ENCODE peak calls at places on chromosomes 4 and X, in seven cellular contexts. H is NB4; R is CD4-positive, CD25-positive, alpha-beta regulatory T cell; A is NCI-H2029 treated with DMSO at 0.1 percent for 48 hours; X is COR-L47; Y is right lobe of liver; V is activated CD4-positive, alpha-beta T cell treated with anti-CD3 and anti-CD28 coated beads, Interleukin-2, amount 50 U/mL, for 1 hour. B is an unnamed sample.

GRCh38 chrX:40166582-40166981 is 68.8 kb upstream of the BCOR start:
- DNase-seq in H (peak; percentile 65), R (no peak), A (no peak), X (no peak), Y (no peak), V (no peak), B (no peak)

GRCh38 chr4:153641532-153641931 is 42.5 kb upstream of the TLR2 start:
- DNase-seq in H (no peak), R (no peak), A (no peak), X (no peak), Y (no peak), V (no peak), B (no peak)

GRCh38 chr4:188941524-188942109 is 802.4 kb downstream of the TRIML1 start:
- DNase-seq in H (no peak), R (no peak), A (no peak), X (no peak), Y (no peak), V (no peak), B (no peak)

GRCh38 chr4:87304659-87305277 is 17.9 kb downstream of the HSD17B13 start:
- DNase-seq in H (no peak), R (no peak), A (no peak), X (no peak), Y (no peak), V (no peak), B (no peak)

GRCh38 chr4:146370841-146371240 is 150.9 kb downstream of the SLC10A7 start:
- DNase-seq in H (no peak), R (no peak), A (no peak), X (no peak), Y (no peak), V (no peak), B (no peak)

GRCh38 chr4:83212041-83212851 is 72.4 kb downstream of the COQ2 start:
- DNase-seq in H (no peak), R (peak; percentile 32), A (peak; percentile 48), X (peak; percentile 86), Y (no peak), V (peak; percentile 42), B (peak; percentile 89)

GRCh38 chrX:57821703-57822375 is 88.4 kb downstream of the ZXDA start:
- DNase-seq in H (peak; percentile 67), R (peak; percentile 13), A (peak; percentile 39), X (peak; percentile 10), Y (no peak), V (peak; percentile 2), B (peak; percentile 37)

GRCh38 chr4:87620491-87620890 is 12.2 kb downstream of the DSPP start:
- DNase-seq in H (no peak), R (no peak), A (no peak), X (no peak), Y (no peak), V (no peak), B (no peak)

GRCh38 chrX:48648299-48648698 is 35.3 kb upstream of the WAS start:
- DNase-seq in H (peak; percentile 77), R (peak; percentile 17), A (no peak), X (peak; percentile 25), Y (no peak), V (peak; percentile 15), B (peak; percentile 38)

GRCh38 chr4:123301942-123302341 is 94.7 kb upstream of the SPRY1 start:
- DNase-seq in H (peak; percentile 8), R (no peak), A (no peak), X (no peak), Y (no peak), V (no peak), B (no peak)

GRCh38 chr4:173181769-173182374 is 13.3 kb downstream of the GALNT7 start:
- DNase-seq in H (no peak), R (no peak), A (no peak), X (no peak), Y (no peak), V (no peak), B (no peak)

GRCh38 chr4:25560605-25561004 is 95.0 kb upstream of the SLC34A2 start:
- DNase-seq in H (no peak), R (no peak), A (no peak), X (no peak), Y (no peak), V (no peak), B (no peak)

GRCh38 chrX:42770566-42770965 is 7.4 kb downstream of the PPP1R2C start:
- DNase-seq in H (no peak), R (no peak), A (no peak), X (no peak), Y (no peak), V (no peak), B (no peak)

GRCh38 chr4:135238940-135239339 is 1037.4 kb upstream of the PABPC4L start:
- DNase-seq in H (no peak), R (no peak), A (no peak), X (no peak), Y (no peak), V (no peak), B (no peak)

GRCh38 chr4:95362906-95363578 is 185.7 kb downstream of the UNC5C start:
- DNase-seq in H (peak; percentile 49), R (no peak), A (peak; percentile 2), X (peak; percentile 20), Y (no peak), V (no peak), B (no peak)

GRCh38 chrX:110665636-110666035 is 130.0 kb downstream of the CHRDL1 start:
- DNase-seq in H (peak; percentile 26), R (no peak), A (no peak), X (no peak), Y (peak; percentile 61), V (no peak), B (no peak)

GRCh38 chr4:20284990-20285389 is 33.3 kb downstream of the SLIT2 start:
- DNase-seq in H (no peak), R (no peak), A (no peak), X (no peak), Y (no peak), V (no peak), B (no peak)

GRCh38 chr4:147335183-147335582 is 145.7 kb upstream of the EDNRA start:
- DNase-seq in H (no peak), R (no peak), A (no peak), X (no peak), Y (no peak), V (no peak), B (no peak)

GRCh38 chr4:169164669-169165415 is 105.9 kb downstream of the SH3RF1 start:
- DNase-seq in H (no peak), R (no peak), A (no peak), X (no peak), Y (no peak), V (no peak), B (no peak)

GRCh38 chr4:153399358-153399757 is 54.9 kb downstream of the MND1 start:
- DNase-seq in H (no peak), R (no peak), A (no peak), X (no peak), Y (no peak), V (no peak), B (no peak)